ENCODE peak calls at places on chromosomes 2 and 18, in six cellular contexts. One of them, this sample, is unnamed.

GRCh38 chr2:118177318-118177717 is 89.0 kb downstream of the INSIG2 start:
- DNase-seq in H54: no peak
- DNase-seq in EL: no peak
- DNase-seq in mammary epithelial cell: no peak
- DNase-seq in NCI-H774: no peak
- DNase-seq in heart left ventricle: no peak
- DNase-seq in this sample: no peak

GRCh38 chr18:40485318-40485717 is 1469.7 kb upstream of the PIK3C3 start:
- DNase-seq in mammary epithelial cell: peak
- DNase-seq in EL: no peak
- DNase-seq in H54: no peak
- DNase-seq in heart left ventricle: no peak
- DNase-seq in NCI-H774: no peak
- DNase-seq in this sample: no peak

GRCh38 chr2:172429351-172429968 is 2.1 kb downstream of the ITGA6 start:
- DNase-seq in mammary epithelial cell: peak
- DNase-seq in H54: no peak
- DNase-seq in NCI-H774: no peak
- DNase-seq in EL: no peak
- DNase-seq in heart left ventricle: no peak
- DNase-seq in this sample: no peak

GRCh38 chr18:38493991-38494559 is 928.5 kb upstream of the CELF4 start:
- DNase-seq in NCI-H774: no peak
- DNase-seq in EL: no peak
- DNase-seq in H54: no peak
- DNase-seq in heart left ventricle: no peak
- DNase-seq in mammary epithelial cell: peak
- DNase-seq in this sample: no peak

GRCh38 chr2:237432484-237433092 is 18.6 kb upstream of the COL6A3 start:
- DNase-seq in NCI-H774: no peak
- DNase-seq in heart left ventricle: no peak
- DNase-seq in H54: peak
- DNase-seq in EL: peak
- DNase-seq in mammary epithelial cell: peak
- DNase-seq in this sample: no peak

GRCh38 chr18:24831091-24831490 is 370.7 kb downstream of the HRH4 start:
- DNase-seq in EL: no peak
- DNase-seq in H54: no peak
- DNase-seq in heart left ventricle: no peak
- DNase-seq in NCI-H774: no peak
- DNase-seq in mammary epithelial cell: no peak
- DNase-seq in this sample: no peak

GRCh38 chr2:191276792-191277465 is 31.7 kb downstream of the MYO1B start:
- DNase-seq in heart left ventricle: no peak
- DNase-seq in H54: no peak
- DNase-seq in EL: no peak
- DNase-seq in NCI-H774: no peak
- DNase-seq in mammary epithelial cell: no peak
- DNase-seq in this sample: no peak

GRCh38 chr18:50970006-50970405 is 2.2 kb downstream of the ELAC1 start:
- DNase-seq in heart left ventricle: peak
- DNase-seq in mammary epithelial cell: peak
- DNase-seq in H54: no peak
- DNase-seq in EL: no peak
- DNase-seq in NCI-H774: no peak
- DNase-seq in this sample: no peak

This sample was measured in GM10248.